ENCODE peak calls at places on chromosome 7, in eight cellular contexts. M, X, J, N, A, F, I and G are unnamed samples.

GRCh38 chr7:23759556-23760391 is 49.8 kb downstream of the STK31 start:
- DNase-seq in M (no peak), X (no peak), J (no peak), N (no peak), A (peak; percentile 16), F (no peak), I (no peak), G (no peak)

GRCh38 chr7:157493017-157493416 is 156.2 kb downstream of the DNAJB6 start:
- DNase-seq in M (no peak), X (no peak), J (no peak), N (no peak), A (peak; percentile 18), F (no peak), I (no peak), G (peak; percentile 42)

GRCh38 chr7:1965579-1966294 is 267.0 kb downstream of the MAD1L1 start:
- DNase-seq in M (no peak), X (no peak), J (no peak), N (no peak), A (no peak), F (no peak), I (no peak), G (no peak)

GRCh38 chr7:53325061-53325460 is 289.6 kb downstream of the POM121L12 start:
- DNase-seq in M (no peak), X (no peak), J (no peak), N (no peak), A (no peak), F (no peak), I (no peak), G (no peak)

GRCh38 chr7:19899517-19899916 is 126.1 kb upstream of the TMEM196 start:
- DNase-seq in M (no peak), X (no peak), J (no peak), N (no peak), A (no peak), F (no peak), I (peak; percentile 53), G (no peak)

GRCh38 chr7:149885191-149886017 is 11.6 kb downstream of the ATP6V0E2 start:
- DNase-seq in M (peak; percentile 62), X (no peak), J (no peak), N (no peak), A (no peak), F (peak; percentile 57), I (no peak), G (no peak)

GRCh38 chr7:126022452-126022851 is 1092.8 kb upstream of the POT1 start:
- DNase-seq in M (no peak), X (no peak), J (no peak), N (no peak), A (no peak), F (no peak), I (no peak), G (no peak)

GRCh38 chr7:50761722-50762121 is 21.0 kb downstream of the GRB10 start:
- DNase-seq in M (no peak), X (no peak), J (no peak), N (no peak), A (no peak), F (no peak), I (no peak), G (no peak)

GRCh38 chr7:132655071-132655761 is 78.9 kb upstream of the PLXNA4 start:
- DNase-seq in M (no peak), X (no peak), J (peak; percentile 51), N (peak; percentile 41), A (peak; percentile 52), F (no peak), I (peak; percentile 9), G (no peak)

GRCh38 chr7:138785587-138786437 is 12.0 kb upstream of the TMEM213 start:
- DNase-seq in M (no peak), X (no peak), J (no peak), N (no peak), A (peak; percentile 17), F (no peak), I (peak; percentile 15), G (no peak)

GRCh38 chr7:27992755-27993478 is 187.7 kb downstream of the JAZF1 start:
- DNase-seq in M (no peak), X (no peak), J (peak; percentile 39), N (no peak), A (no peak), F (no peak), I (no peak), G (no peak)

GRCh38 chr7:134724606-134725005 is 54.8 kb upstream of the CALD1 start:
- DNase-seq in M (no peak), X (peak; percentile 11), J (no peak), N (no peak), A (peak; percentile 49), F (no peak), I (peak; percentile 39), G (no peak)

GRCh38 chr7:28573751-28574295 is 161.5 kb downstream of the CREB5 start:
- DNase-seq in M (no peak), X (no peak), J (peak; percentile 37), N (no peak), A (no peak), F (no peak), I (peak; percentile 15), G (no peak)

GRCh38 chr7:106604974-106605373 is 56.0 kb downstream of the CCDC71L start:
- DNase-seq in M (no peak), X (no peak), J (no peak), N (no peak), A (no peak), F (no peak), I (no peak), G (no peak)
- H3K4me3 ChIP-seq in M (no peak overlapping the region), X (no peak overlapping the region), J (no peak overlapping the region), N (no peak overlapping the region), A (no peak overlapping the region), F (no peak overlapping the region), I (no peak overlapping the region), G (no peak overlapping the region)

DNA sequence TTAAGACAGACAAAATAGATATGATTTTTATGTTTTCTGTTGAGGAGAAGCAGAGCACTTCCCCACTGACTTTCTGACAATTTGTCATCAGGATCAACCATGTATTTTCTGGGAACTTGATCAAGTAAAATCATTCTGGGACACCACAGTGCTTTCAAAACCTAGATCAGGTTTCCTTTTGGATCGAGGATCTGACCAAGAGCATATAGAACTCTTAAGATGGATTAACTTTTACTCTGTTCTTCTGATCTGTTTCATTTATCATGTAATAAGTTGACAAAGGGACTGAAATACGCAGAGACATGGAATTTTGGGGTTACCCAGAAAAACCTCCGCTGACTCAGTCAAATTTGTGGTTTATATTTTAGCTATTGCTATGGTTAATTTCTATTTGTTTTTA is 136.0 kb upstream of the WNT16 start:
- DNase-seq in M (no peak), X (no peak), J (no peak), N (no peak), A (no peak), F (no peak), I (peak; percentile 28), G (no peak)
- H3K4me3 ChIP-seq in M (no peak overlapping the region), X (no peak overlapping the region), J (no peak overlapping the region), N (no peak overlapping the region), A (no peak overlapping the region), F (no peak overlapping the region), I (no peak overlapping the region), G (no peak overlapping the region)

DNA sequence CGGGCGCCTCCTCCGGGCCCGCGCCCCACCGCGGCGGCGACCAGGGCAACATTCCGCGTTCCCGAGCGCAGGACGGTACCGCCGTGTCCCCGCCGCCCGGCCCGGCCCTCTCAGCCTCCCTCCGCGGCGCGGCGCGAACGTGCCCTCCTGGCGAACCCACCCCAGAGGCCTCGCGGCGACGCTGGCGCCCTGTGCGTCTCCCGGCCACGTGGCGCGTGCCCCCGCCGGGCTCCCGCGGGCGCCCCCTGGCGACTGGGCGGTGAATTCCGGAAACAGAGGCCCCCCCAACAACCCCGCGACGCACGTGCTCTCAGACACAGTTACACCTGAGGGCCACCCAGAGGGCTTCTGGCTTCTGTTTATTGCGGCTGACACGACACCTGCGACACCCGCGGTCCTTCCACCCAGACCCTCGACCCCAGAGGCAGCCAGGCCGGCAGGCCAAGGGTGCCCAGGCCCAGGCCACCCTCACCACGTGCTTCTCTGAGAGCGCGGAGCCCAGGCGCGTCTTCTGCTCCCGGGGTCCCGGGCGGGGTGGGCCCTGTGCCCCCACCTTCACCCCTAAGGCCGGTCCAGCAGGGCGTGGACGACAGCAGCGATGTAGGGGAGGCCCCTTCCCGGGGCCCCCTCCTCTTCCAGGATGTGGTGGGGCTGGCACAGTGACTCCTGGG is at the start of gene SAP25:
- DNase-seq in M (no peak), X (no peak), J (no peak), N (no peak), A (no peak), F (no peak), I (no peak), G (no peak)
- H3K4me3 ChIP-seq in M (no peak within 1 kb of the TSS), X (no peak within 1 kb of the TSS), J (no peak within 1 kb of the TSS), N (no peak within 1 kb of the TSS), A (no peak within 1 kb of the TSS), F (no peak within 1 kb of the TSS), I (no peak within 1 kb of the TSS), G (no peak within 1 kb of the TSS)

GRCh38 chr7:94706991-94707390 is 51.1 kb upstream of the SGCE start:
- DNase-seq in M (no peak), X (no peak), J (no peak), N (no peak), A (no peak), F (no peak), I (no peak), G (no peak)
- H3K4me3 ChIP-seq in M (no peak overlapping the region), X (no peak overlapping the region), J (no peak overlapping the region), N (no peak overlapping the region), A (no peak overlapping the region), F (no peak overlapping the region), I (no peak overlapping the region), G (no peak overlapping the region)

GRCh38 chr7:128404826-128405344 is 4.9 kb downstream of the IMPDH1 start:
- DNase-seq in M (no peak), X (no peak), J (no peak), N (no peak), A (no peak), F (no peak), I (peak; percentile 47), G (no peak)

GRCh38 chr7:128404143-128404681 is 5.6 kb downstream of the IMPDH1 start:
- DNase-seq in M (no peak), X (no peak), J (no peak), N (no peak), A (no peak), F (no peak), I (no peak), G (no peak)

GRCh38 chr7:128406147-128406985 is 3.4 kb downstream of the IMPDH1 start:
- DNase-seq in M (no peak), X (no peak), J (no peak), N (no peak), A (no peak), F (no peak), I (no peak), G (no peak)

GRCh38 chr7:128406986-128407589 is 2.7 kb downstream of the IMPDH1 start:
- DNase-seq in M (no peak), X (no peak), J (no peak), N (no peak), A (no peak), F (no peak), I (no peak), G (no peak)

DNA sequence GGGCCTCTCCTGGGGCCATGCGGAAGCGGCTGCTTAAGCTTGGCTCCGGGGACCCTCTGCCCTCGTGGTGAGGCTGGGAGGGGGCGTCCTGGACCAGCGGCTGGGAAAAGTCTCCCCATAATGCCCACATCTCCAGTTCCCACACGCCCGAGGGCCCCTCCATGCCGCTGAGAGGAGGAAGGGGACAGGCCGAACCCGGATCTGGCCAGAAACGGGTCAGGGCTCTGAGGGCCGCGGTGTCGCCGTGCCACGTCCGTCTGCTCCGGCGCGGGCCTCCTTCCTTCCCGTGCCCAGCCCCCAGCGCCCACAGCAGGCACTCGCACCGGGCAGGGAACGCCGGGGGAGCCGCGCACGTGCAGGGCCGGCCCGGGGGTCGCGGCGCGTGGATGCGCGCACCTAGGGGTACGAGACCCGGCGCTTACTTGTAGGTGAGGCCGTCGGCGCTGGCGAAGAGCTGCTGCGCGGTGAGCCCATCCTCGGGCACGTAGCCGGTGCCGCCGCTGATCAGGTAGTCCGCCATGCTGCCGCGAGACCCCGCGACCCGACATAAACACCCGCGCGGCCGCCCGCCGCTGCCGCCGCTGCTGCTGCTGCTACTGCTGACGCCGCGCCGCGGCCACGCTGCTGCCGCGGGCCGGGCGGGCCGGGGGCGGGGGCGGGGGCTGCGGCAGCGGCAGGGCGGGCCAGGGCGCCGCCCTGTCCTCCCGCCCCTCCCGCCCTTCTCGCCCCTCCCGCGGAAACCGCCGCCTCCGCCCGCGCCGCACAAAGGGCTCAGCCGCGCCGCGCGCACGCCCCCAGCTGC is 4.2 kb downstream of the IMPDH1 start:
- DNase-seq in M (no peak), X (no peak), J (no peak), N (no peak), A (no peak), F (no peak), I (peak; percentile 77), G (no peak)
- H3K4me3 ChIP-seq in M (peak overlapping the region; percentile 92), X (peak overlapping the region; percentile 74), J (peak overlapping the region; percentile 85), N (peak overlapping the region; percentile 77), A (peak overlapping the region; percentile 73), F (peak overlapping the region; percentile 96), I (peak overlapping the region; percentile 86), G (peak overlapping the region; percentile 65)